ENCODE peak calls at places on chromosomes 13 and 19, in nine cellular contexts. One of them, this sample, is unnamed.

GRCh38 chr19:17739121-17739875 is 12.0 kb upstream of the FCHO1 start:
- DNase-seq in IMR-90: no peak
- DNase-seq in Karpas-422: peak
- DNase-seq in tibial nerve: no peak
- DNase-seq in cardiac muscle cell: no peak
- DNase-seq in left lung: no peak
- DNase-seq in A549: no peak
- DNase-seq in WERI-Rb-1: peak
- DNase-seq in neural progenitor cell: no peak
- DNase-seq in this sample: no peak

GRCh38 chr13:68046900-68047299 is 816.8 kb upstream of the PCDH9 start:
- DNase-seq in Karpas-422: no peak
- DNase-seq in neural progenitor cell: no peak
- DNase-seq in left lung: no peak
- DNase-seq in cardiac muscle cell: no peak
- DNase-seq in tibial nerve: no peak
- DNase-seq in IMR-90: no peak
- DNase-seq in WERI-Rb-1: no peak
- DNase-seq in A549: no peak
- DNase-seq in this sample: no peak

GRCh38 chr13:85586422-85586831 is 212.8 kb downstream of the SLITRK6 start:
- DNase-seq in A549: no peak
- DNase-seq in cardiac muscle cell: no peak
- DNase-seq in IMR-90: peak
- DNase-seq in tibial nerve: no peak
- DNase-seq in Karpas-422: no peak
- DNase-seq in neural progenitor cell: no peak
- DNase-seq in left lung: no peak
- DNase-seq in WERI-Rb-1: no peak
- DNase-seq in this sample: no peak

GRCh38 chr19:13212759-13213330 is 62.6 kb downstream of the IER2 start:
- DNase-seq in neural progenitor cell: peak
- DNase-seq in WERI-Rb-1: peak
- DNase-seq in IMR-90: peak
- DNase-seq in left lung: peak
- DNase-seq in cardiac muscle cell: peak
- DNase-seq in Karpas-422: peak
- DNase-seq in A549: peak
- DNase-seq in tibial nerve: no peak
- DNase-seq in this sample: peak

GRCh38 chr13:49436890-49437289 is 7.0 kb downstream of the CAB39L start:
- DNase-seq in neural progenitor cell: no peak
- DNase-seq in tibial nerve: peak
- DNase-seq in A549: no peak
- DNase-seq in Karpas-422: peak
- DNase-seq in WERI-Rb-1: no peak
- DNase-seq in left lung: no peak
- DNase-seq in IMR-90: peak
- DNase-seq in cardiac muscle cell: peak
- DNase-seq in this sample: no peak

GRCh38 chr13:36862722-36863121 is 43.7 kb downstream of the RFXAP start:
- DNase-seq in WERI-Rb-1: no peak
- DNase-seq in tibial nerve: no peak
- DNase-seq in Karpas-422: no peak
- DNase-seq in A549: no peak
- DNase-seq in left lung: no peak
- DNase-seq in IMR-90: no peak
- DNase-seq in cardiac muscle cell: no peak
- DNase-seq in neural progenitor cell: no peak
- DNase-seq in this sample: no peak

GRCh38 chr13:102291587-102292218 is 110.1 kb downstream of the FGF14 start:
- DNase-seq in left lung: no peak
- DNase-seq in WERI-Rb-1: no peak
- DNase-seq in tibial nerve: no peak
- DNase-seq in neural progenitor cell: no peak
- DNase-seq in A549: no peak
- DNase-seq in Karpas-422: no peak
- DNase-seq in cardiac muscle cell: no peak
- DNase-seq in IMR-90: peak
- DNase-seq in this sample: no peak

GRCh38 chr19:52570005-52570861 is at the start of gene ZNF701:
- DNase-seq in neural progenitor cell: peak
- DNase-seq in cardiac muscle cell: peak
- DNase-seq in IMR-90: peak
- DNase-seq in A549: no peak
- DNase-seq in Karpas-422: peak
- DNase-seq in tibial nerve: peak
- DNase-seq in WERI-Rb-1: peak
- DNase-seq in left lung: peak
- DNase-seq in this sample: peak

GRCh38 chr13:111789011-111789410 is 277.9 kb upstream of the SOX1 start:
- DNase-seq in IMR-90: no peak
- DNase-seq in tibial nerve: no peak
- DNase-seq in left lung: peak
- DNase-seq in A549: no peak
- DNase-seq in Karpas-422: no peak
- DNase-seq in WERI-Rb-1: peak
- DNase-seq in cardiac muscle cell: no peak
- DNase-seq in neural progenitor cell: no peak
- DNase-seq in this sample: no peak

GRCh38 chr19:40633207-40633606 is 32.0 kb downstream of the LTBP4 start:
- DNase-seq in left lung: no peak
- DNase-seq in WERI-Rb-1: no peak
- DNase-seq in IMR-90: peak
- DNase-seq in cardiac muscle cell: no peak
- DNase-seq in Karpas-422: no peak
- DNase-seq in tibial nerve: no peak
- DNase-seq in neural progenitor cell: no peak
- DNase-seq in A549: no peak
- DNase-seq in this sample: no peak

GRCh38 chr13:60178327-60178726 is 14.6 kb upstream of the DIAPH3 start:
- DNase-seq in tibial nerve: no peak
- DNase-seq in IMR-90: no peak
- DNase-seq in left lung: no peak
- DNase-seq in WERI-Rb-1: no peak
- DNase-seq in A549: no peak
- DNase-seq in Karpas-422: no peak
- DNase-seq in neural progenitor cell: no peak
- DNase-seq in cardiac muscle cell: no peak
- DNase-seq in this sample: no peak

GRCh38 chr19:42409477-42409876 is 17.7 kb downstream of the LIPE start:
- DNase-seq in Karpas-422: no peak
- DNase-seq in A549: no peak
- DNase-seq in WERI-Rb-1: no peak
- DNase-seq in cardiac muscle cell: no peak
- DNase-seq in tibial nerve: no peak
- DNase-seq in left lung: peak
- DNase-seq in neural progenitor cell: no peak
- DNase-seq in IMR-90: no peak
- DNase-seq in this sample: no peak

GRCh38 chr19:46951236-46951986 is 68.2 kb upstream of the NPAS1 start:
- DNase-seq in Karpas-422: no peak
- DNase-seq in IMR-90: peak
- DNase-seq in A549: peak
- DNase-seq in tibial nerve: no peak
- DNase-seq in left lung: no peak
- DNase-seq in neural progenitor cell: no peak
- DNase-seq in cardiac muscle cell: no peak
- DNase-seq in WERI-Rb-1: no peak
- DNase-seq in this sample: no peak

GRCh38 chr13:40351537-40352384 is 314.7 kb downstream of the FOXO1 start:
- DNase-seq in cardiac muscle cell: no peak
- DNase-seq in A549: no peak
- DNase-seq in IMR-90: no peak
- DNase-seq in tibial nerve: no peak
- DNase-seq in WERI-Rb-1: no peak
- DNase-seq in neural progenitor cell: no peak
- DNase-seq in Karpas-422: no peak
- DNase-seq in left lung: no peak
- DNase-seq in this sample: no peak

GRCh38 chr19:52991021-52991420 is 22.7 kb upstream of the ERVV-1 start:
- DNase-seq in cardiac muscle cell: no peak
- DNase-seq in WERI-Rb-1: no peak
- DNase-seq in Karpas-422: no peak
- DNase-seq in tibial nerve: no peak
- DNase-seq in A549: no peak
- DNase-seq in neural progenitor cell: no peak
- DNase-seq in IMR-90: no peak
- DNase-seq in left lung: no peak
- DNase-seq in this sample: no peak

GRCh38 chr13:73939071-73939380 is 195.2 kb downstream of the KLF12 start:
- DNase-seq in A549: no peak
- DNase-seq in tibial nerve: no peak
- DNase-seq in cardiac muscle cell: no peak
- DNase-seq in left lung: no peak
- DNase-seq in WERI-Rb-1: no peak
- DNase-seq in Karpas-422: no peak
- DNase-seq in IMR-90: no peak
- DNase-seq in neural progenitor cell: no peak
- DNase-seq in this sample: no peak

GRCh38 chr13:39335721-39336120 is 267.3 kb downstream of the LHFPL6 start:
- DNase-seq in IMR-90: no peak
- DNase-seq in tibial nerve: no peak
- DNase-seq in neural progenitor cell: no peak
- DNase-seq in cardiac muscle cell: no peak
- DNase-seq in left lung: no peak
- DNase-seq in Karpas-422: no peak
- DNase-seq in WERI-Rb-1: no peak
- DNase-seq in A549: no peak
- DNase-seq in this sample: no peak

GRCh38 chr19:48969276-48970138 is 4.4 kb downstream of the FTL start:
- DNase-seq in cardiac muscle cell: no peak
- DNase-seq in WERI-Rb-1: no peak
- DNase-seq in Karpas-422: peak
- DNase-seq in neural progenitor cell: no peak
- DNase-seq in IMR-90: no peak
- DNase-seq in A549: peak
- DNase-seq in tibial nerve: no peak
- DNase-seq in left lung: peak
- DNase-seq in this sample: no peak

GRCh38 chr19:55344444-55344843 is 4.8 kb downstream of the KMT5C start:
- DNase-seq in cardiac muscle cell: no peak
- DNase-seq in WERI-Rb-1: no peak
- DNase-seq in left lung: no peak
- DNase-seq in Karpas-422: no peak
- DNase-seq in tibial nerve: no peak
- DNase-seq in neural progenitor cell: no peak
- DNase-seq in A549: no peak
- DNase-seq in IMR-90: no peak
- DNase-seq in this sample: peak

DNA sequence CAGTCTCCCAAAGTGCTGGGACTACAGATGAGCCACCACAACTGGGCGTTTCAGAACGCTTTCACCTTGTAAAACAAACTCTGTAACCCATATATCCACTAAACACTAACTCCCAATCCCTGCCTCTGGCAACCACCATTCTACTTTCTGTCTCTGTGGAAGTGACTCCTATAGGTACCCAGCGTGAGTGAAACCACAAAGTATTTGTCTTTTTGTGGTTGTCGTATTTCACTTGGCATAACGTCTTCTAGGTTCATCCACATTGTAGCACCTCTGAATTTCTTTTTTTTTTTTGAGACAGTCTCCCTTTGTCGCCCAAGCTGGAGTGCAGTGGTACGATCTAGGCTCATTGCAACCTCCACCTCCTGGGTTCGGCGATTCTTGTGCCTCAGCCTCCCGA is 44.8 kb downstream of the BRD4 start:
- DNase-seq in IMR-90: no peak
- DNase-seq in tibial nerve: no peak
- DNase-seq in cardiac muscle cell: no peak
- DNase-seq in A549: no peak
- DNase-seq in WERI-Rb-1: no peak
- DNase-seq in left lung: no peak
- DNase-seq in Karpas-422: no peak
- DNase-seq in neural progenitor cell: no peak
- DNase-seq in this sample: no peak
- H3K27ac ChIP-seq in IMR-90: no peak
- H3K27ac ChIP-seq in tibial nerve: peak
- H3K27ac ChIP-seq in cardiac muscle cell: peak
- H3K27ac ChIP-seq in A549: no peak
- H3K27ac ChIP-seq in WERI-Rb-1: peak
- H3K27ac ChIP-seq in left lung: no peak
- H3K27ac ChIP-seq in Karpas-422: peak
- H3K27ac ChIP-seq in neural progenitor cell: no peak
- H3K27ac ChIP-seq in this sample: no peak

DNA sequence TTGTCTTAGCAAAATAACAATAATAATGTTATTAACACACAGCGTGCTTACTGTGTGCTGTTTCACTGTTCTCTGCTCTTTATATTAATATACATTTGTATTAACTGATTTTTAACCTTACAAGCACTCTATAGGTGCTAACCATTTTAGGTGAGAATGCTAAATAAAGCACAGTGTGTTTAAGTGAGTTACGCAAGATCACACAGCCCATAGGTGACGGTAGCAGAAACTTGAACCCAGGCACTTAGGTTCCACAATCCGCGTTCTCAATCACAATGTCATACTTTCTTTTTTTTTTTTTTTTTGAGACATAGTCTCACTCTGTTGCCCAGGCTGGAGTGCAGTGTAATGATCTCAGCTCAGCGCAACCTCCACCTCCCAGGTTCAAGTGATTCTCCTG is 5.8 kb downstream of the ZNF30 start:
- DNase-seq in A549: no peak
- DNase-seq in IMR-90: no peak
- DNase-seq in Karpas-422: no peak
- DNase-seq in tibial nerve: no peak
- DNase-seq in neural progenitor cell: no peak
- DNase-seq in cardiac muscle cell: no peak
- DNase-seq in WERI-Rb-1: no peak
- DNase-seq in left lung: no peak
- DNase-seq in this sample: no peak
- H3K27ac ChIP-seq in A549: no peak
- H3K27ac ChIP-seq in IMR-90: no peak
- H3K27ac ChIP-seq in Karpas-422: no peak
- H3K27ac ChIP-seq in tibial nerve: no peak
- H3K27ac ChIP-seq in neural progenitor cell: no peak
- H3K27ac ChIP-seq in cardiac muscle cell: no peak
- H3K27ac ChIP-seq in WERI-Rb-1: no peak
- H3K27ac ChIP-seq in left lung: no peak
- H3K27ac ChIP-seq in this sample: no peak

DNA sequence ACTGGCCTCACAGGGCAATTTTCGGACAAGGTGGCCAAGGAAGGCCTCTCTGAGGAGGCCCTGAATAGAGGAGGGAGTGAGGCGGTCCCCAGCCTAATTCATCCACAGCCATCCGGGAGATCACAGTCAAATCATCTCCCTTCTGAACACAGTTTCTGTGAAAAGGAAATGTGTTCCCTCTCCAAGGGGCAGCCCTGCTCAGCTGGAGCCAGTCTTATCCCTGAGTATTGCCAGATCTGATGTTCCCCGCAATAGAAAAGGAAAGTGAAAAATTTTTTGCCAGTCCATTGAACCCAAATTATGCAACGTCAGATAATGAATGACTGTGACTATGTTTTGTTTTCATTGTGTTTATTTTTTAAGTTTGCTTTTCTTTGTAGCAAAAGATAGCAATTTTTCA is 125.9 kb downstream of the SIPA1L3 start:
- DNase-seq in left lung: no peak
- DNase-seq in neural progenitor cell: no peak
- DNase-seq in IMR-90: no peak
- DNase-seq in WERI-Rb-1: no peak
- DNase-seq in tibial nerve: no peak
- DNase-seq in Karpas-422: peak
- DNase-seq in cardiac muscle cell: no peak
- DNase-seq in A549: no peak
- DNase-seq in this sample: no peak
- H3K27ac ChIP-seq in left lung: no peak
- H3K27ac ChIP-seq in neural progenitor cell: no peak
- H3K27ac ChIP-seq in IMR-90: no peak
- H3K27ac ChIP-seq in WERI-Rb-1: no peak
- H3K27ac ChIP-seq in tibial nerve: no peak
- H3K27ac ChIP-seq in Karpas-422: peak
- H3K27ac ChIP-seq in cardiac muscle cell: no peak
- H3K27ac ChIP-seq in A549: no peak
- H3K27ac ChIP-seq in this sample: no peak

GRCh38 chr19:32671883-32672282 is 3.1 kb downstream of the ANKRD27 start:
- DNase-seq in left lung: no peak
- DNase-seq in neural progenitor cell: no peak
- DNase-seq in A549: no peak
- DNase-seq in WERI-Rb-1: no peak
- DNase-seq in cardiac muscle cell: no peak
- DNase-seq in IMR-90: no peak
- DNase-seq in Karpas-422: no peak
- DNase-seq in tibial nerve: no peak
- DNase-seq in this sample: no peak
- H3K27ac ChIP-seq in left lung: no peak
- H3K27ac ChIP-seq in neural progenitor cell: no peak
- H3K27ac ChIP-seq in A549: no peak
- H3K27ac ChIP-seq in WERI-Rb-1: no peak
- H3K27ac ChIP-seq in cardiac muscle cell: no peak
- H3K27ac ChIP-seq in IMR-90: no peak
- H3K27ac ChIP-seq in Karpas-422: no peak
- H3K27ac ChIP-seq in tibial nerve: no peak
- H3K27ac ChIP-seq in this sample: no peak